ENCODE peak calls at places on chromosomes 5 and 9, in nine cellular contexts. One of them, this sample, is unnamed.

GRCh38 chr9:31821583-31821982 is 562.9 kb upstream of the ACO1 start:
- DNase-seq in A549: no peak
- DNase-seq in sigmoid colon: no peak
- DNase-seq in erythroblast: no peak
- DNase-seq in gastrocnemius medialis: no peak
- DNase-seq in IMR-90: no peak
- DNase-seq in GM12891: no peak
- DNase-seq in endothelial cell of umbilical vein: no peak
- DNase-seq in tibial nerve: no peak
- DNase-seq in this sample: no peak

GRCh38 chr5:16492398-16493175 is 27.0 kb upstream of the ZNF622 start:
- DNase-seq in A549: peak
- DNase-seq in sigmoid colon: no peak
- DNase-seq in erythroblast: no peak
- DNase-seq in gastrocnemius medialis: peak
- DNase-seq in IMR-90: peak
- DNase-seq in GM12891: no peak
- DNase-seq in endothelial cell of umbilical vein: no peak
- DNase-seq in tibial nerve: no peak
- DNase-seq in this sample: no peak

GRCh38 chr5:172565455-172565854 is 75.6 kb upstream of the NEURL1B start:
- DNase-seq in A549: no peak
- DNase-seq in sigmoid colon: peak
- DNase-seq in erythroblast: no peak
- DNase-seq in gastrocnemius medialis: no peak
- DNase-seq in IMR-90: no peak
- DNase-seq in GM12891: no peak
- DNase-seq in endothelial cell of umbilical vein: no peak
- DNase-seq in tibial nerve: no peak
- DNase-seq in this sample: no peak

GRCh38 chr9:125444956-125445506 is 183.4 kb downstream of the GAPVD1 start:
- DNase-seq in A549: no peak
- DNase-seq in sigmoid colon: no peak
- DNase-seq in erythroblast: no peak
- DNase-seq in gastrocnemius medialis: no peak
- DNase-seq in IMR-90: no peak
- DNase-seq in GM12891: no peak
- DNase-seq in endothelial cell of umbilical vein: no peak
- DNase-seq in tibial nerve: no peak
- DNase-seq in this sample: no peak

GRCh38 chr5:157710887-157711286 is 20.3 kb upstream of the THG1L start:
- DNase-seq in A549: no peak
- DNase-seq in sigmoid colon: no peak
- DNase-seq in erythroblast: no peak
- DNase-seq in gastrocnemius medialis: no peak
- DNase-seq in IMR-90: peak
- DNase-seq in GM12891: no peak
- DNase-seq in endothelial cell of umbilical vein: no peak
- DNase-seq in tibial nerve: no peak
- DNase-seq in this sample: no peak

GRCh38 chr9:119902611-119903010 is 533.4 kb upstream of the BRINP1 start:
- DNase-seq in A549: no peak
- DNase-seq in sigmoid colon: no peak
- DNase-seq in erythroblast: no peak
- DNase-seq in gastrocnemius medialis: no peak
- DNase-seq in IMR-90: no peak
- DNase-seq in GM12891: no peak
- DNase-seq in endothelial cell of umbilical vein: no peak
- DNase-seq in tibial nerve: no peak
- DNase-seq in this sample: no peak

GRCh38 chr9:21506910-21507795 is 25.0 kb upstream of the IFNE start:
- DNase-seq in A549: no peak
- DNase-seq in sigmoid colon: no peak
- DNase-seq in erythroblast: no peak
- DNase-seq in gastrocnemius medialis: no peak
- DNase-seq in IMR-90: peak
- DNase-seq in GM12891: no peak
- DNase-seq in endothelial cell of umbilical vein: peak
- DNase-seq in tibial nerve: no peak
- DNase-seq in this sample: no peak

GRCh38 chr9:79256691-79257213 is 315.0 kb upstream of the TLE4 start:
- DNase-seq in A549: no peak
- DNase-seq in sigmoid colon: no peak
- DNase-seq in erythroblast: no peak
- DNase-seq in gastrocnemius medialis: no peak
- DNase-seq in IMR-90: peak
- DNase-seq in GM12891: no peak
- DNase-seq in endothelial cell of umbilical vein: no peak
- DNase-seq in tibial nerve: no peak
- DNase-seq in this sample: peak

GRCh38 chr5:72955143-72955767 is 586 bp upstream of the FCHO2 start:
- DNase-seq in A549: no peak
- DNase-seq in sigmoid colon: peak
- DNase-seq in erythroblast: peak
- DNase-seq in gastrocnemius medialis: peak
- DNase-seq in IMR-90: no peak
- DNase-seq in GM12891: no peak
- DNase-seq in endothelial cell of umbilical vein: no peak
- DNase-seq in tibial nerve: peak
- DNase-seq in this sample: no peak

GRCh38 chr9:2039294-2040180 is 24.4 kb downstream of the SMARCA2 start:
- DNase-seq in A549: no peak
- DNase-seq in sigmoid colon: peak
- DNase-seq in erythroblast: no peak
- DNase-seq in gastrocnemius medialis: no peak
- DNase-seq in IMR-90: no peak
- DNase-seq in GM12891: no peak
- DNase-seq in endothelial cell of umbilical vein: no peak
- DNase-seq in tibial nerve: no peak
- DNase-seq in this sample: no peak

GRCh38 chr5:155616779-155617392 is 603.3 kb downstream of the KIF4B start:
- DNase-seq in A549: peak
- DNase-seq in sigmoid colon: no peak
- DNase-seq in erythroblast: peak
- DNase-seq in gastrocnemius medialis: no peak
- DNase-seq in IMR-90: no peak
- DNase-seq in GM12891: peak
- DNase-seq in endothelial cell of umbilical vein: no peak
- DNase-seq in tibial nerve: no peak
- DNase-seq in this sample: peak

GRCh38 chr5:146662229-146662628 is 146.2 kb upstream of the GPR151 start:
- DNase-seq in A549: peak
- DNase-seq in sigmoid colon: no peak
- DNase-seq in erythroblast: peak
- DNase-seq in gastrocnemius medialis: no peak
- DNase-seq in IMR-90: no peak
- DNase-seq in GM12891: no peak
- DNase-seq in endothelial cell of umbilical vein: peak
- DNase-seq in tibial nerve: no peak
- DNase-seq in this sample: no peak

GRCh38 chr9:137619240-137620090 is 660 bp downstream of the EHMT1 start:
- DNase-seq in A549: peak
- DNase-seq in sigmoid colon: peak
- DNase-seq in erythroblast: peak
- DNase-seq in gastrocnemius medialis: no peak
- DNase-seq in IMR-90: peak
- DNase-seq in GM12891: no peak
- DNase-seq in endothelial cell of umbilical vein: peak
- DNase-seq in tibial nerve: no peak
- DNase-seq in this sample: peak

GRCh38 chr9:137620581-137620980 is 1.8 kb downstream of the EHMT1 start:
- DNase-seq in A549: no peak
- DNase-seq in sigmoid colon: no peak
- DNase-seq in erythroblast: no peak
- DNase-seq in gastrocnemius medialis: no peak
- DNase-seq in IMR-90: no peak
- DNase-seq in GM12891: no peak
- DNase-seq in endothelial cell of umbilical vein: no peak
- DNase-seq in tibial nerve: no peak
- DNase-seq in this sample: no peak

GRCh38 chr9:137621131-137621757 is 2.4 kb downstream of the EHMT1 start:
- DNase-seq in A549: no peak
- DNase-seq in sigmoid colon: no peak
- DNase-seq in erythroblast: peak
- DNase-seq in gastrocnemius medialis: no peak
- DNase-seq in IMR-90: no peak
- DNase-seq in GM12891: no peak
- DNase-seq in endothelial cell of umbilical vein: peak
- DNase-seq in tibial nerve: no peak
- DNase-seq in this sample: no peak

GRCh38 chr9:137615387-137615871 is 3.4 kb upstream of the EHMT1 start:
- DNase-seq in A549: no peak
- DNase-seq in sigmoid colon: no peak
- DNase-seq in erythroblast: no peak
- DNase-seq in gastrocnemius medialis: no peak
- DNase-seq in IMR-90: no peak
- DNase-seq in GM12891: no peak
- DNase-seq in endothelial cell of umbilical vein: no peak
- DNase-seq in tibial nerve: no peak
- DNase-seq in this sample: no peak

GRCh38 chr9:137618105-137619067 is at the start of gene EHMT1:
- DNase-seq in A549: peak
- DNase-seq in sigmoid colon: peak
- DNase-seq in erythroblast: peak
- DNase-seq in gastrocnemius medialis: peak
- DNase-seq in IMR-90: peak
- DNase-seq in GM12891: peak
- DNase-seq in endothelial cell of umbilical vein: peak
- DNase-seq in tibial nerve: peak
- DNase-seq in this sample: peak
- TF ChIP-seq POLR2A in A549: peak
- TF ChIP-seq POLR2A in sigmoid colon: no peak
- TF ChIP-seq POLR2A in erythroblast: peak
- TF ChIP-seq POLR2A in gastrocnemius medialis: peak
- TF ChIP-seq POLR2A in IMR-90: peak
- TF ChIP-seq POLR2A in GM12891: peak
- TF ChIP-seq POLR2A in endothelial cell of umbilical vein: peak
- TF ChIP-seq POLR2A in tibial nerve: peak
- TF ChIP-seq POLR2A in this sample: no peak

DNA sequence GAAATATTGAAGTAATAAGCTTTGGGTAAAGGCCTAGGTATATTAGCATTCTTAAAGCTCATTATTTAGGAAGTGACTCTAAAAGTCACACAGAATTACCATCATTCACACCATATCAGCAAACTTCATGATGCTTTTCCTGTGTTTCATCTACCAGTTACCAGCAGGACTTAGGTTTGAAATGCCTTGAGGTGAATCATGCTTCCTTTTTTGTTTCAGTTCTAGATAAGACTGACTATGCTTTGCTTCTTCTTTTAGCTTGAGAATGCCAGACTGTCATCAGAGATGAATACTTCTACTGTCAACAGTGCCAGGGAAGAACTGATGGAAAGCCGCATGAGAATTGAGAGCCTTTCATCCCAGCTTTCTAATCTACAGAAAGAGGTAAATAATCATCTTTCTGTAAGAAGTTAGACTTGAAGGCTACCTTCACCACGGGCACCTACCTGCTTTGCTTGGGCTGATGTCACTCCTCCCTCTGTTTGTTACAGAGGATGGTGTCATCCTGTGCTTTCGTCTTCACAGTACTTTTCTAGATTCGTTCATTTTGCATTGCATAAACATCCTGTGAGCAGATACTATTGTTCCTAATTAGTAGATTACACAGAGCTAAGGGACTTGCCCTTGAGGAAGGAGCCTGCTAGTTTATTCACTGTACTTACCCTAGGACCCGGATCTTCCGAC is 34.7 kb downstream of the LMNB1 start:
- DNase-seq in A549: no peak
- DNase-seq in sigmoid colon: no peak
- DNase-seq in erythroblast: peak
- DNase-seq in gastrocnemius medialis: no peak
- DNase-seq in IMR-90: peak
- DNase-seq in GM12891: no peak
- DNase-seq in endothelial cell of umbilical vein: peak
- DNase-seq in tibial nerve: no peak
- DNase-seq in this sample: no peak
- TF ChIP-seq POLR2A in A549: no peak
- TF ChIP-seq POLR2A in sigmoid colon: no peak
- TF ChIP-seq POLR2A in erythroblast: no peak
- TF ChIP-seq POLR2A in gastrocnemius medialis: no peak
- TF ChIP-seq POLR2A in IMR-90: no peak
- TF ChIP-seq POLR2A in GM12891: no peak
- TF ChIP-seq POLR2A in endothelial cell of umbilical vein: no peak
- TF ChIP-seq POLR2A in tibial nerve: no peak
- TF ChIP-seq POLR2A in this sample: no peak

GRCh38 chr9:118674942-118675341 is 694.3 kb downstream of the BRINP1 start:
- DNase-seq in A549: no peak
- DNase-seq in sigmoid colon: no peak
- DNase-seq in erythroblast: no peak
- DNase-seq in gastrocnemius medialis: no peak
- DNase-seq in IMR-90: no peak
- DNase-seq in GM12891: no peak
- DNase-seq in endothelial cell of umbilical vein: no peak
- DNase-seq in tibial nerve: no peak
- DNase-seq in this sample: peak

GRCh38 chr9:118665226-118665919 is 703.9 kb downstream of the BRINP1 start:
- DNase-seq in A549: no peak
- DNase-seq in sigmoid colon: no peak
- DNase-seq in erythroblast: no peak
- DNase-seq in gastrocnemius medialis: no peak
- DNase-seq in IMR-90: no peak
- DNase-seq in GM12891: no peak
- DNase-seq in endothelial cell of umbilical vein: no peak
- DNase-seq in tibial nerve: no peak
- DNase-seq in this sample: no peak

GRCh38 chr9:118669986-118670385 is 699.2 kb downstream of the BRINP1 start:
- DNase-seq in A549: no peak
- DNase-seq in sigmoid colon: no peak
- DNase-seq in erythroblast: no peak
- DNase-seq in gastrocnemius medialis: no peak
- DNase-seq in IMR-90: no peak
- DNase-seq in GM12891: no peak
- DNase-seq in endothelial cell of umbilical vein: no peak
- DNase-seq in tibial nerve: no peak
- DNase-seq in this sample: no peak
- TF ChIP-seq POLR2A in A549: no peak
- TF ChIP-seq POLR2A in sigmoid colon: no peak
- TF ChIP-seq POLR2A in erythroblast: no peak
- TF ChIP-seq POLR2A in gastrocnemius medialis: no peak
- TF ChIP-seq POLR2A in IMR-90: no peak
- TF ChIP-seq POLR2A in GM12891: no peak
- TF ChIP-seq POLR2A in endothelial cell of umbilical vein: no peak
- TF ChIP-seq POLR2A in tibial nerve: no peak
- TF ChIP-seq POLR2A in this sample: no peak

DNA sequence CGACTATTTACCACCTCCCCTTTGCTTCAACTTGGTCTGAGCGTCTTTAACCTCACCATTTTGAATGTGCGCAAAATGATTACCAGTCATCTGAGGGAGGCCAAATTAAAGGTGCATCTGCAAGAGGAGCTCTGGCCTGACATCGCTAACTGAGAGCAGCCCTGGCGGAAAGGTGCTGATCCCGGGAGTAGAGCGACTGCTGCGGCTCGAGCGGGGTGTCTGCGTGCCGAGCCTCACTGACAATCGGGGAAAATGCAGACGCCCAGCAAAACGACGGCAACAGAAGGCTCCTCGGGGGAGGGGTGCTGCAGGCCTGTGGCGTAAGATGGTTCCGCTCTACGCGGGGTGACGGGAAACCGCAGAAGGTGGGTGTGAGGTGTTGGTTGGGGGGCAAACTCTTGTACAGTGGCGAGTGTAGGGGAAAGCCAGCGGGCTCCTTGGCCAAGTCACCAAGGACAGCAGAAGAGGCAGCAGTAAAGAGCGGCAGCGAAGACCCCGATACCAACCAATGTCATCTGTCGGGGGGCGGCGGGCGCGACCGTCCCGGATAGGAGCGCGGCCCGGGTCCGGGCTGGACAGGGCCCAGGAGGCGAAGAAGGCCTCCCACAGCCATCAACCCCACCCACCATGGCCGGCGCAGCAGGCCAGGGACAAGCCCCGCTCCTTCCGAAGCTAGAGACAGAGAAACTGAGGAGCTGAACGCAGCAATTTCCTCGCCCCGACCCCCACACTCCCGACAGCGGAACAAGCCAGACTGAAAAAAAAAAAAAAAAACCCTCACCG is 522 bp downstream of the PJA2 start:
- DNase-seq in A549: peak
- DNase-seq in sigmoid colon: peak
- DNase-seq in erythroblast: peak
- DNase-seq in gastrocnemius medialis: peak
- DNase-seq in IMR-90: peak
- DNase-seq in GM12891: peak
- DNase-seq in endothelial cell of umbilical vein: peak
- DNase-seq in tibial nerve: peak
- DNase-seq in this sample: peak
- TF ChIP-seq POLR2A in A549: no peak
- TF ChIP-seq POLR2A in sigmoid colon: no peak
- TF ChIP-seq POLR2A in erythroblast: peak
- TF ChIP-seq POLR2A in gastrocnemius medialis: no peak
- TF ChIP-seq POLR2A in IMR-90: peak
- TF ChIP-seq POLR2A in GM12891: peak
- TF ChIP-seq POLR2A in endothelial cell of umbilical vein: no peak
- TF ChIP-seq POLR2A in tibial nerve: peak
- TF ChIP-seq POLR2A in this sample: no peak